ENCODE peak calls at places on chromosomes 7 and 10, in four cellular contexts. E, V, K and D are unnamed samples.

GRCh38 chr7:14196555-14196954 is 207.1 kb upstream of the ETV1 start:
- DNase-seq in E (no peak), V (no peak), K (no peak), D (no peak)

GRCh38 chr10:36671607-36672006 is 453.8 kb upstream of the ANKRD30A start:
- DNase-seq in E (peak; percentile 44), V (no peak), K (no peak), D (no peak)

GRCh38 chr10:88755753-88756152 is 4.1 kb upstream of the LIPN start:
- DNase-seq in E (no peak), V (no peak), K (no peak), D (no peak)

GRCh38 chr10:310976-311639 is 175.9 kb downstream of the ZMYND11 start:
- DNase-seq in E (no peak), V (no peak), K (no peak), D (no peak)

GRCh38 chr7:38306136-38306535 is 32.7 kb upstream of the TARP start:
- DNase-seq in E (no peak), V (no peak), K (no peak), D (no peak)

GRCh38 chr7:91596287-91596686 is 284.2 kb downstream of the MTERF1 start:
- DNase-seq in E (no peak), V (no peak), K (no peak), D (no peak)

GRCh38 chr7:155375337-155376277 is 77.9 kb downstream of the INSIG1 start:
- DNase-seq in E (no peak), V (no peak), K (no peak), D (no peak)

GRCh38 chr7:157309990-157310668 is 26.7 kb upstream of the DNAJB6 start:
- DNase-seq in E (peak; percentile 63), V (peak; percentile 42), K (peak; percentile 74), D (no peak)

GRCh38 chr7:92785923-92786322 is 50.5 kb downstream of the CDK6 start:
- DNase-seq in E (no peak), V (no peak), K (no peak), D (no peak)

GRCh38 chr7:75842836-75843446 is 29.3 kb upstream of the CCL24 start:
- DNase-seq in E (peak; percentile 72), V (no peak), K (peak; percentile 33), D (peak; percentile 47)

GRCh38 chr7:106597014-106597413 is 63.9 kb downstream of the CCDC71L start:
- DNase-seq in E (no peak), V (no peak), K (no peak), D (no peak)

DNA sequence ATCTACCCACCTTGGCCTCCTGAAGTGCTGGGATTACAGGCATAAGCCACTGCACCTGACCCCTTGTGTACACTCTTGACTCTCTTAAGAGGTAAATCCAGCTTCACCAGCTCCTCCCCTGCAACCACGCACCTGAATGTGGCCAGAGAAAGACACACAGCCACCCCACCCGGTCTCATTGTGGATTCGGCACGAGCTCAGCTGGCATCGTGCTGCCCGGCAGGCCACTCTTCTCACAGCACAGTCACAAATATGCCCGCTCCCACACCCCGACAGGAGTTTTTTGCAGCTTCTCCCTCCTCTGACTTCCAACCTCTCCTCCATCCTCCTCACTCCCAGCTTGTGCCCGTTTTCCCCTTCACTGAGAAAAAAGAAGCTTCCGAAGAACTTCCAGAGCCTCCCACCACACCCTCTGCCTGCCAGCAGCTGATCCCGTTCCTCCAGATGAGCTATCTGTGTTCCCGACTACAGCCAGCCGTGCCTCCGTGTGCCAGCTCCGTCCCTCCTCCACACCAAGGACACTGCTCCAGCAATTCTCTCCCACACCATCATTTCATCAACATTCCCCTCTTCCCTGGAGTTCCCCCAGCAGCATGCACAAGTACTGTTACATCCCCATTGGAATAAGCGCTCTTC is 8.0 kb upstream of the SMARCD3 start:
- DNase-seq in E (no peak), V (no peak), K (no peak), D (no peak)
- TF ChIP-seq CHD2 in E (no peak), V (no peak), K (no peak), D (no peak)

GRCh38 chr7:74093671-74094223 is 10.1 kb downstream of the LIMK1 start:
- DNase-seq in E (no peak), V (peak; percentile 86), K (no peak), D (no peak)
- TF ChIP-seq CHD2 in E (no peak), V (no peak), K (no peak), D (no peak)

DNA sequence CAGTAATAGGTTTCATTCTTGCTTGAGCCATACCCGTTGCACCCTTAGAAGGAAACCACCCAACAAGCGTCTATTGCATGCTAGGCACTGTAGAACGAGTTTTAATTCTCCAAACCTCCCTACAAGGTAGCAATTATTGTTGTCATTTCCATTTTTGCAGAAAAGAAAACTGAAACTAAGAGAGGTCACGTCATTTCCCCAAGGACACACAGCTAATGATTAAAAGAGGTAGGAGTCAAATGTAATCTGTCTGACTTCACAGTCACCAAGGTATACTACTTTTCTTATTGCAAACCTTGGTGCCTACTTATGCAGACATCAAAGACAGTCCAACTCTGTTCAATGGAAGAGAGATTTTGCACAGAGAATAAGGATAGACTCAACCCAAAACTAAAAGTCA is 49.1 kb upstream of the C1QL3 start:
- DNase-seq in E (no peak), V (no peak), K (no peak), D (peak; percentile 69)
- TF ChIP-seq CHD2 in E (no peak), V (no peak), K (no peak), D (no peak)

DNA sequence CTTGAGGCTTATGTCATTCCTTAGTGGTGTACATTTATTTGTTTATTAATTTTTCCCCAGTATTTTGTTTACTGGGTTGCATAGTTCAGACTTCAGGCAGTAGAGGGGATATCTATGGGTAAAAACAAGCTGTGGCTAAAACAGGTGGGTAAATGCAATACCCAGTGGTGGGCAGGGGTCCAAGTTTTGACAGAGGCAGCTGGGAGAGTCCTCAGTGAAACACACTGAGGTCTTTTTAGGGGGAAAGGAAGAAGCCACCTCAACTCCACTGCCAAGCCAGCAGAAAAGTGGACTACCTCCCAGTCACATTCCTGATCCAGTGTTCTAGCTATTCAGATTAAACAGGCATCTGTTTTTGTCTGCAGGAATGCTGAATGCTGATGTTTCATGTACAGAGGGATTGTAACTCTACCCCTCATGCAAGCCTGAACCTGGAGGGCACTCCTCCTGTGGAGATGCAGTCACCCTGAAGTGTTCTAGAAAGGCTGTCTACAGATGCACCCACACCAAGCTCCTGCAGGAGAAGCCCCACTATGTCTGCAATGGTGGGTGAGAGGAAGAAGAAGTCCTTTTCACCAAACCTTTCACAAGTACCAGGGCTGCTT is 757.8 kb downstream of the INHBA start:
- DNase-seq in E (no peak), V (no peak), K (no peak), D (no peak)
- TF ChIP-seq CHD2 in E (no peak), V (no peak), K (no peak), D (no peak)

GRCh38 chr7:35581564-35581963 is 113.4 kb downstream of the HERPUD2 start:
- DNase-seq in E (no peak), V (peak; percentile 60), K (no peak), D (no peak)

GRCh38 chr7:35571596-35572240 is 123.2 kb downstream of the HERPUD2 start:
- DNase-seq in E (no peak), V (no peak), K (no peak), D (no peak)

GRCh38 chr7:35570926-35571325 is 124.0 kb downstream of the HERPUD2 start:
- DNase-seq in E (no peak), V (no peak), K (no peak), D (no peak)

DNA sequence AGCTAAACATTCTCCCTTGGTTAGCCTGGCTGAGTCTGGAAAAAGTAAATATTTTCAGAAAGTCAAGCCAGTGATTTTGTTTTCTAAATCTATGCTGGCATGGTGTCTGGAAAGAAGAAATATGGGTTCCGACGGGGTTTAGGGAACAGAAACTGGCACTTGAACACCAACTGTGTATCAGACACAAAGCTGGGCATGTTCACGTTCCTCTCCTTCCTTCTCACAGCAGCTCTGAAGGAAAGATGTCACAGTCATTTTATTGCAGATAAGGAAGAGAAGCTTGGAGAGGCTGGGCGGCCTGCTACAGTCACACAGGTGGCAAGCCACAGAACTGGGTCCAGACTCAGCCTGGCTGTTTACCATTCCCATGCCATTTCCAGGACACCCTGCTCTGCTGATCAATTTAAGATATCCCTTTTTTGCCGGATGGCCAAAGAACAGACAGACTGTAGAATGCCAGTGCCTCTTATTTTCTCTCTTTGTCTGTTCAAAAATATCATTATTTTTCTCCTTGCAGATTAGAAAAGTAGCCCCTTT is 118.8 kb downstream of the HERPUD2 start:
- DNase-seq in E (no peak), V (no peak), K (no peak), D (no peak)
- TF ChIP-seq CHD2 in E (no peak), V (no peak), K (no peak), D (no peak)

DNA sequence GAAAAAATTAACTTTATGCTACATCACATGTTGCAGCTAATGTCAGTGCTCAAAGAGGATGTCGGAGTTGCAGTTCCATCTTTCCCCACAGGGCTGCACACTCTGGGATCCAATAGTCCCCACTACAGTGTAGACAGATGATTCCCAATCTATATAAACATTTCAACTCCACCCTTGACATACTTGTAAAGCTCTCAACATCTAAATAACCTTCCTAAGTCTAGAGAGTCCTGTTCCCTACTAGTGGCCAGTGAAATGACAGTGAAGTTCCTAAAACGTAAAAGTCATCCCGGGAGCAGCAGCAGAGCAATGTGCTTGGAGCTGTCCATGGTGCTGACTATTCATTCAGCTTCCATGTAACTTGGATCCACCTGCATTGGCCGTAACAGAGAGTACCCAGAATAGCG is 145.1 kb downstream of the GRM8 start:
- DNase-seq in E (peak; percentile 66), V (peak; percentile 45), K (peak; percentile 55), D (peak; percentile 8)
- TF ChIP-seq CHD2 in E (no peak), V (no peak), K (no peak), D (no peak)

GRCh38 chr10:21441625-21442024 is 83.9 kb downstream of the SKIDA1 start:
- DNase-seq in E (no peak), V (no peak), K (no peak), D (no peak)
- TF ChIP-seq CHD2 in E (no peak), V (no peak), K (no peak), D (no peak)

DNA sequence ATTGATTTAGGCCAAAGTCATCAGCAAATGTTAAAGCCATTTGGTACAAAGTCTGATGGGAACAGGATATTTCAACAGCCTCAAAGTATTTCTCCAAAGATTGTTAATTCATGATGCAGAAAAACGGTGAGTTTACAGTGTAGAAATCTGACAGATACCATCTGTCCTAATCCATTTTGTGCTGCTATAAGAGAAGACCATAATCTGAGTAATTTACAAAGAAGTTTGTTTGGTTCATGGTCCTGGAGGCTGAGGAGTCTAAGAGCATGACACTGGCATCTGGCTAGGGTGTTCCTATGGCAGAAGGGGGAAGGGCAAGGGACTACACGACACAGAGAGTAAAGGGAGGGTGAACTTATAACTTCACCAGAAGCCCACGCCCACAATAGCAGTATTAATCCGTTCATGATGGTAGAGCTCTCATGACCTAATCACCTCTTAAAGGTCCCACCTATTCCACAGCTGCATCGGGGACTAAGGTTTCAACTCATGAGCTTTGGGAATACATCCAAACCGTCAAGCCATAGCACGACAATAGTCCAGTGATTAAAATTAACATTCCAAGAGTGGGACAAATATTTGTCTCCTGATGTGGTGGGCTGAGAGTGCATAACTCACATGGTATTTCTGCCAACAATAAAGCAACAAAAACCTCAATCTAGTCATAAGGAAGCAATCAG is 298.6 kb upstream of the AKR1E2 start:
- DNase-seq in E (no peak), V (no peak), K (no peak), D (no peak)
- TF ChIP-seq CHD2 in E (no peak), V (no peak), K (no peak), D (no peak)

DNA sequence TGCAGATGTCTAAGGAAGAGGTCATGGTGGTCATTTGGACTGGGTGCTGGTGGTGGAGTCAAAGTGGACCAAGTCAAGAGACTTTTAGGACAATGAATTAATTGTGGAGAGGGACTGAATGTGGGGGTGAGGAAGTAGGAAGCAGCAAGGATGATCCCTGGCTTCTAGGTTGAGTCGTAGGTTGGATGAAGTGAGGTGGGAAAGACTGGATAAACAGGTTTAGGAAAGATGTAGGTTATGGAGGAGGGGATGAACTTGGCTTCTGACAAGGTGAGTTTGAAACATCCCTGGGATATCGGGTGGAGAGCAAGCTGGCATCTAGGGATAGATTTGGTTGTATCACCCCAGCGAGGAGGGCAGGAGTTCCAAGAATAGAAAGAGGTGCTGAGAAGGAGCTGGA is 7.6 kb downstream of the SEMA4G start:
- DNase-seq in E (no peak), V (no peak), K (no peak), D (no peak)
- TF ChIP-seq CHD2 in E (no peak), V (no peak), K (no peak), D (no peak)